ENCODE peak calls at places on chromosomes 2 and 18, in four cellular contexts. Q is HepG2, M is K562, G is HEK293T. L is an unnamed sample.

GRCh38 chr2:64562148-64562784 is 38.1 kb downstream of the AFTPH start:
- DNase-seq in Q (peak; percentile 26), M (no peak), G (no peak), L (no peak)

GRCh38 chr2:161178756-161179155 is 18.5 kb downstream of the TANK start:
- DNase-seq in G (no peak), M (no peak), Q (no peak), L (no peak)

GRCh38 chr2:147515213-147515612 is 329.6 kb upstream of the ACVR2A start:
- DNase-seq in M (no peak), Q (no peak), G (no peak), L (no peak)

GRCh38 chr2:25215948-25216679 is 47.7 kb upstream of the POMC start:
- DNase-seq in Q (no peak), G (no peak), M (no peak), L (no peak)

GRCh38 chr2:177427316-177427715 is 34.7 kb downstream of the AGPS start:
- DNase-seq in G (no peak), Q (no peak), M (no peak), L (no peak)

GRCh38 chr2:224545884-224546644 is 39.1 kb downstream of the CUL3 start:
- DNase-seq in M (no peak), Q (no peak), G (no peak), L (no peak)

GRCh38 chr2:40372278-40372580 is 79.7 kb downstream of the SLC8A1 start:
- DNase-seq in Q (no peak), M (no peak), G (no peak), L (no peak)

GRCh38 chr2:205407984-205408383 is 274.3 kb upstream of the NRP2 start:
- DNase-seq in Q (no peak), G (no peak), M (no peak), L (no peak)

GRCh38 chr2:150355440-150355839 is 132.0 kb downstream of the RND3 start:
- DNase-seq in Q (no peak), M (no peak), G (no peak), L (no peak)

GRCh38 chr2:193818801-193819499 is 1624.2 kb upstream of the TMEFF2 start:
- DNase-seq in Q (no peak), M (no peak), G (no peak), L (no peak)

GRCh38 chr2:173963817-173964564 is 1.2 kb downstream of the SP3 start:
- DNase-seq in Q (peak; percentile 88), M (peak; percentile 87), G (peak; percentile 72), L (peak; percentile 66)

GRCh38 chr2:173965372-173966025 is at the start of gene SP3:
- DNase-seq in Q (peak; percentile 96), G (peak; percentile 97), M (peak; percentile 98), L (peak; percentile 80)

GRCh38 chr2:173963323-173963816 is 1.8 kb downstream of the SP3 start:
- DNase-seq in G (peak; percentile 27), Q (peak; percentile 71), M (no peak), L (no peak)

GRCh38 chr2:173966274-173967098 is 1.3 kb upstream of the SP3 start:
- DNase-seq in G (no peak), M (no peak), Q (peak; percentile 94), L (no peak)

DNA sequence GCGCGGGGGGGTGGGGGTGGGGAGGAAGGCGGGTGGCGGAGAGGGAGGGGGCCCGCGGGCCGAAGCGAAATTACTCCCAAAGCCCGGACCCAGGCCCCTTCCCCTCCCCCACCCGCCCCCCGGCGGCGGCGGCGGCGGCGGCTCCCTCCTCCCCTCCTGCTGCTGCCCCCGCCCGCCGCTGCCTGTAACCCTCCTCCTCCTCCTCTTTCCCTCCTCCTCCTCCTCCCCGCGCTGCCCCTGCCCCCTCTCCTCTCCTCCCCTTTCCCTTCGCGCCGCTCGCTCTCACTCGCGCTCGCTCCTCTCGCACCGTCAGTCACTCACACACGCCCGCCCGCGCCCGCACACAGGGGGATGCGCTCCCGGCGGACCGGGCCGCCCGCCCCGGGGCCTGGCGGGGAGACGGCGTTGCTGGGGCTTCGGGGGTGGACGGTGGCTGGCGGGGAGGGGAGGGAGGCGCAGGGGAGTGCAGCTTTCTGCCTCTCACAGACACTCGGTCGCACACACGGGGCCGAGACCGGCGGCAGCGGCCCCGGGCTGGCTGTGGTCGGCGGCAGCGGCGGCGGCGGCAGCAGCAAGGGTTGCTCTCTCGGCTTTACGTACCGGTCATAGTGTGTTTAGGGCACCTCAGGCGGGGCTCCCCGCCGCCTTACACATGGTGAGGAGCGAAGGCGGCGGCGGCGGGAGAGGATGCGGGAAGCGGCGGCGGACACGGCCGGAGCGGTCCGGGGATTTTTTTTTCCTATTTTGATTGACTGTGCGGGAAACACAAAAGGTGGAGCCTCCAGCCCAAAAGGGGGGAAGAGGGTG is 405 bp downstream of the SP3 start:
- DNase-seq in G (peak; percentile 67), M (peak; percentile 85), Q (peak; percentile 81), L (peak; percentile 35)
- TF ChIP-seq SP1 in G (no peak), M (no peak), Q (no peak), L (no peak)

DNA sequence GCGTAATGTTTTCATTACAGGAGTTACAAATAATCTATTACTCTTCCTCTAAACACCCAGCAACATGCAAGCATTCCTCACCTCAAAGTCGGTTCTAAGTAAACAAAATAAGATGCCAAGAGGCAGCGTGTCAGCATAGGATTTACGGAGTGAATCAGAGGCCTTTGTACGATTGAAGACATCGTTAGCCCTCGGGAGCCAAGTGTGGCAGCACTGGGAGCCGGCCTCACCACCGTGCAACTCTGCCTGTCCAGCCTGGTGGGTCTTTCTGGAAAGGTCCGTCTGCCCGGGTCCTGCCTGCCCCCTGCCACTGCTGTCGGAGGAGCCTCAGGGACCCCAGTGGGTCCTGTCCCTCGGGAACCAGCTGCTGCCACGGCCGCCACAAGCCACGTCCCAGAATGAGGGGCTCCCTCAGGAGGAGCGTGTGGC is 80.1 kb upstream of the CTDP1 start:
- DNase-seq in M (no peak), Q (no peak), G (no peak), L (no peak)
- TF ChIP-seq FOXM1 in M (no peak), Q (no peak), G (no peak), L (no peak)

DNA sequence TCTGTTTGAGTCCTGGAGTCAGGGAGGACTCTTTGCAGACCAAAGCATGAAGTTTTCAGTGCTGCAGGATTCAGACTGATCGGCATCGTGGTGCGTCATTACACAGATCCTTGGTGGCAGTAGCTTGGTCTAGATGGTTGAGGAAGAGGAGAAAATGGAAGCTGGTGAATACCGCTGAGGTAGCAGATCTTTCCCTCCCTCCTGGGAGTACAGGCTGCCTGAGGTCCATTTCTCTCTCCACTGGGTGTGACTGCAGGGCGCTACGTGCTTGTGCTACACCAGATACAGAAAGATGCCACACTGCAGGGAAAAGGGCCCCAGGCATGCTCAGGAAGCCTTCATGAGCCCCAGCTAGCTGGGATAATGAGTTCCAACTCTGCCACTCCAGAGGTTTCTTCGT is 3.3 kb upstream of the CNDP1 start:
- DNase-seq in G (no peak), Q (no peak), M (no peak), L (no peak)
- TF ChIP-seq SP1 in G (no peak), Q (no peak), M (no peak), L (no peak)

DNA sequence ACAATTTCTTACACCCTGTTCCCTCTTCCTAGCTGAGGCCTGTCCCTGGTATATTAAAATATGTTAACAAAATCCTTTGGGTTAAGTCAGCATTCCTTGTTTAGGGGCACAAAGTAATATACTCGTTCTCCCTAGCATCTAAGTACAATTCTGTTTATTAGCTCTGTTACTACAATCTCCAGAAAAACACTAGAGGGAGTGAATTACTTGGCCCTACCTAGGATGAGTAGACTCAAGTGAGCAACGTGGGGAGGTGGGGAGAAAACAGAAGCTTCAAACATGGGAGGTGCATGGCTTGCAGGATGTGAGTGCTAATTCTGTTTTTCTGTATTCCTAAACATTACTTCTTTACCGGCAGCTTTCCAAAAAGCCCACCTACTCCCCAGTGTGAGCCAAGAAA is 89.7 kb downstream of the FSIP2 start:
- DNase-seq in Q (no peak), M (no peak), G (no peak), L (no peak)
- TF ChIP-seq FOXM1 in Q (no peak), M (no peak), G (no peak), L (no peak)

GRCh38 chr2:17375262-17375661 is 143.0 kb downstream of the RAD51AP2 start:
- DNase-seq in G (no peak), Q (no peak), M (no peak), L (no peak)

GRCh38 chr2:17373041-17373440 is 145.2 kb downstream of the RAD51AP2 start:
- DNase-seq in G (no peak), Q (no peak), M (no peak), L (no peak)

GRCh38 chr2:17373736-17374135 is 144.5 kb downstream of the RAD51AP2 start:
- DNase-seq in G (no peak), Q (no peak), M (no peak), L (no peak)
- TF ChIP-seq SP1 in G (no peak), Q (no peak), M (no peak), L (no peak)

L was measured in GM12878.